ENCODE peak calls at places on chromosomes 7 and 10, in six cellular contexts. Q is HFFc6, W is IMR-90, O is GM12865, L is left ventricle myocardium inferior, T is prostate gland. X is an unnamed sample.

GRCh38 chr7:155424301-155425010 is 33.5 kb upstream of the EN2 start:
- DNase-seq in Q (no peak), W (no peak), O (no peak), L (no peak), T (no peak), X (no peak)

GRCh38 chr7:2569421-2569820 is 10.6 kb downstream of the IQCE start:
- DNase-seq in Q (no peak), W (no peak), O (no peak), L (no peak), T (no peak), X (no peak)

GRCh38 chr10:118666350-118666749 is 70.9 kb upstream of the PRLHR start:
- DNase-seq in Q (no peak), W (no peak), O (no peak), L (no peak), T (no peak), X (no peak)

GRCh38 chr7:187237-187927 is 5.0 kb upstream of the FAM20C start:
- DNase-seq in Q (no peak), W (no peak), O (no peak), L (no peak), T (no peak), X (no peak)

GRCh38 chr10:60778978-60779668 is 845 bp downstream of the CDK1 start:
- DNase-seq in Q (no peak), W (no peak), O (no peak), L (no peak), T (no peak), X (no peak)

GRCh38 chr7:1313591-1313990 is 80.9 kb downstream of the UNCX start:
- DNase-seq in Q (no peak), W (no peak), O (no peak), L (peak; percentile 3), T (no peak), X (no peak)

GRCh38 chr10:126063353-126063791 is 167.0 kb downstream of the FANK1 start:
- DNase-seq in Q (peak; percentile 66), W (peak; percentile 81), O (no peak), L (no peak), T (no peak), X (peak; percentile 78)

GRCh38 chr10:77533156-77533886 is 104.3 kb downstream of the KCNMA1 start:
- DNase-seq in Q (no peak), W (no peak), O (no peak), L (no peak), T (no peak), X (no peak)

GRCh38 chr10:132960071-132960472 is 17.7 kb upstream of the CFAP46 start:
- DNase-seq in Q (no peak), W (no peak), O (no peak), L (peak; percentile 46), T (no peak), X (no peak)

GRCh38 chr10:3747984-3748383 is 37.0 kb downstream of the KLF6 start:
- DNase-seq in Q (no peak), W (no peak), O (no peak), L (no peak), T (peak; percentile 65), X (no peak)

DNA sequence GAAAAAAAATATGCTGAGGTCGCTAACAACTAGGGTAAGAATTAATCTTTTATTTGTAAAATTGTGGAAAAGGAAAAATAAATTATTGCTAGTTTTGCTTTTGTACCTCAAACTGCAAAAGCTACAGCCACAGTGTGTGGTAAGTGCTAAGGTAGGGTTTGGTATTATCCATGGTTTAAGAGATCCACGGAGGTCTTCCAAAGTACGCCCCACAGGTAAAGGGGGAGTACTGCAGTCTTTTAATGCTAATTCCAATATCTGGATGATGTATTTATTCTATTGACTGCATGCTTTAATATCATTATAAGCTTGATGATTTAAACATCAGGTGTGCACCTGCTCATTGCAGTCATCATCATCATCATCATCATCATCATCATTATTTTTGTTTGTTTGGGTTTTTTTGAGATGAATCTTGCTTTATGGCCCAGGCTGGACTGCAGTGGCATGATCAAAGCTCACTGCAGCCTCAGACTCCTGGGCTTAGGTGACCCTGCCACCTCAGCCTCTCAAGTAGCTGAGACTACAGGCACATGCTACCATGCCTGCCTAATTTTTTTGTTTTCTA is 38.4 kb upstream of the BMS1 start:
- DNase-seq in Q (no peak), W (no peak), O (no peak), L (no peak), T (no peak), X (no peak)
- TF ChIP-seq CTCF in Q (peak; percentile 16), W (no peak), O (peak; percentile 2), L (no peak), T (no peak), X (no peak)

GRCh38 chr7:26777383-26777782 is 87.0 kb downstream of the SKAP2 start:
- DNase-seq in Q (no peak), W (no peak), O (no peak), L (no peak), T (no peak), X (no peak)
- TF ChIP-seq CTCF in Q (no peak), W (no peak), O (no peak), L (no peak), T (no peak), X (no peak)

GRCh38 chr7:105136221-105136620 is 122.2 kb downstream of the KMT2E start:
- DNase-seq in Q (peak; percentile 28), W (no peak), O (no peak), L (no peak), T (no peak), X (no peak)

GRCh38 chr7:105137898-105138297 is 123.9 kb downstream of the KMT2E start:
- DNase-seq in Q (no peak), W (no peak), O (no peak), L (no peak), T (no peak), X (no peak)

GRCh38 chr7:105139381-105139780 is 125.4 kb downstream of the KMT2E start:
- DNase-seq in Q (no peak), W (no peak), O (no peak), L (no peak), T (no peak), X (no peak)

DNA sequence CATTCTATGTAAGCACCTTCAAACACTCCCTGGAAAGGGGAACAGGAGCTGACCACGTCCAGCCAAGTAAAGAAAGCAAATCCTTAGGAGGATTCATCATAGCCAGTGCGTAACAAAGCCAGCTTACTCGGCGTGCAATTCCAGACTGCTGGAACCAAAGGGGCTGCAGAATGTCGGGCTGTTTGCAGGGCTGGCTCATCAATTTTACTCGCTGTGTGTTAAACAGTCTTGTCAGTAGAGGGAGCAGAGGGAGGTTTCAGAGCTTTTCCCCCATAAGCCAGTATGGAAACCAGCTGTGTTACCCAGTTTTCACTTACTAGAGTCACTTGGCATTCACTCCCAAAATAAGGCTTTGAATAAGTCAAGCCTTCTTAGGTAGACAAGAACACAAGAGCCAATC is 127.1 kb downstream of the KMT2E start:
- DNase-seq in Q (peak; percentile 14), W (peak; percentile 54), O (peak; percentile 25), L (no peak), T (no peak), X (peak; percentile 10)
- TF ChIP-seq CTCF in Q (peak; percentile 66), W (peak; percentile 44), O (no peak), L (peak; percentile 32), T (no peak), X (peak; percentile 58)

GRCh38 chr7:101126651-101127459 is at the start of gene SERPINE1:
- DNase-seq in Q (peak; percentile 100), W (peak; percentile 100), O (peak; percentile 85), L (peak; percentile 87), T (peak; percentile 74), X (peak; percentile 99)
- TF ChIP-seq CTCF in Q (peak; percentile 73), W (peak; percentile 22), O (peak; percentile 37), L (peak; percentile 37), T (no peak), X (peak; percentile 38)

GRCh38 chr10:18472977-18473376 is 178.4 kb downstream of the NSUN6 start:
- DNase-seq in Q (no peak), W (no peak), O (peak; percentile 21), L (no peak), T (no peak), X (no peak)
- TF ChIP-seq CTCF in Q (peak; percentile 13), W (no peak), O (peak; percentile 1), L (peak; percentile 33), T (no peak), X (no peak)

DNA sequence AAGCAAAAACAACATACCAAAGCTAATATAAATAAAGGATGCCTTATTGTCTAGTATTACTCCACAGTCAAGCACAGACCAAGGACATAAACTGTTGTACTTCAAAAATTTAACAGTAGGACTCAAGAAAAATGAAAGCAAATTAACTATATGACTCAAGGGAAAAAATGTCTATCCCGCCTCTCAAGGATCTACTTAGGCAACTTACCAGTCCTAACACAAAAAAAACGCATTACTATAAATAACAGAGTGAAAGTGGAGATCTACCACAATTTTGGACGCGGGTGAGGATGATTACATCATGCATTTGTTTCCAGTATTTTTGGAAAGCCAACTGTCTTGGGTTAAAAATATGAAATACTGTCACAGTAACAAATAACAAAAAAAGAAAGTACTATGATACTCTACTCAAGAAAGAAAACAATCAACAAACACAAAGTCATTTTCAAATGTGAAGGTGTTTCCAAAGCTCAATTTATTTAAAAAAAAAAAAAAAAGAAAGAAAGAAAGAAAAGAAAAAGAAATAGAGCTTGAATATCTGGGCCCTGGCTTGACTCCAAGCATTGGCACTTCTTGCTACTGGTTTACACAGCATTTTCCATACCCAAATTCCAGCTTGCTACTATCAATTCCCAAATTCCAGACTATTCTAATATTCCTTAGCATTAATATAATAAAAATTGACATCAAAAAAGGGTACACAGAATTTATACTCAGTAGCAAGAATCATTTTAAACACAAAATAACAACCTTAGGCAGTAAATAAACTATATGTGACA is 99.4 kb downstream of the RSU1 start:
- DNase-seq in Q (no peak), W (peak; percentile 76), O (no peak), L (no peak), T (no peak), X (peak; percentile 49)
- TF ChIP-seq CTCF in Q (no peak), W (no peak), O (no peak), L (no peak), T (no peak), X (no peak)

X was measured in AG09319.